ENCODE peak calls at places on chromosomes 4 and X, in ten cellular contexts. D is brain microvascular endothelial cell, J is H1, S is dorsolateral prefrontal cortex, G is GM23338, Q is IMR-90, Z is HL-60, Y is stomach, P is SK-N-SH, X is neural progenitor cell. H is an unnamed sample.

GRCh38 chrX:10542549-10542948 is 77.8 kb downstream of the MID1 start:
- DNase-seq in Z (no peak), P (no peak), S (no peak), Q (no peak), Y (no peak), X (no peak), J (no peak), D (no peak), G (no peak), H (no peak)

GRCh38 chrX:150258463-150259430 is 104.4 kb upstream of the MAMLD1 start:
- DNase-seq in X (no peak), Z (no peak), Q (peak; percentile 42), Y (no peak), S (no peak), J (no peak), P (no peak), G (no peak), D (no peak), H (no peak)

GRCh38 chr4:151678048-151678853 is 82.6 kb downstream of the GATB start:
- DNase-seq in S (no peak), Z (no peak), Y (no peak), D (no peak), J (no peak), Q (no peak), X (no peak), P (peak; percentile 58), G (no peak), H (no peak)

GRCh38 chrX:17062065-17062464 is 115.6 kb downstream of the REPS2 start:
- DNase-seq in D (no peak), J (no peak), Y (no peak), P (no peak), Q (no peak), G (no peak), Z (no peak), X (no peak), S (no peak), H (no peak)

GRCh38 chr4:105748222-105748621 is 39.6 kb downstream of the GSTCD start:
- DNase-seq in J (no peak), X (no peak), Y (no peak), Z (no peak), G (no peak), S (no peak), P (no peak), D (no peak), Q (no peak), H (no peak)

GRCh38 chr4:114600066-114600552 is 1.5 kb downstream of the UGT8 start:
- DNase-seq in Z (no peak), D (no peak), G (no peak), Y (no peak), J (no peak), X (peak; percentile 20), S (no peak), Q (no peak), P (no peak), H (no peak)

GRCh38 chrX:70494441-70494840 is 49.8 kb downstream of the DLG3 start:
- DNase-seq in P (no peak), S (no peak), Y (no peak), Z (no peak), D (peak; percentile 11), G (no peak), Q (peak; percentile 20), J (no peak), X (no peak), H (no peak)

GRCh38 chr4:13476915-13477314 is 7.2 kb downstream of the RAB28 start:
- DNase-seq in G (no peak), J (no peak), S (no peak), X (no peak), P (no peak), Z (no peak), D (peak; percentile 57), Y (no peak), Q (peak; percentile 91), H (no peak)

GRCh38 chr4:173509031-173510001 is 20.7 kb downstream of the HAND2 start:
- DNase-seq in Q (no peak), P (peak; percentile 58), S (no peak), Z (no peak), D (no peak), G (peak; percentile 72), J (peak; percentile 65), Y (no peak), X (peak; percentile 66), H (no peak)

GRCh38 chr4:99062120-99062519 is 26.5 kb downstream of the ADH5 start:
- DNase-seq in Y (no peak), Z (no peak), G (no peak), P (no peak), Q (peak; percentile 27), X (no peak), D (no peak), S (no peak), J (no peak), H (no peak)

GRCh38 chrX:150372280-150372679 is 9.2 kb downstream of the MAMLD1 start:
- DNase-seq in P (no peak), Z (no peak), Y (no peak), G (no peak), J (no peak), Q (no peak), D (no peak), S (no peak), X (no peak), H (no peak)

GRCh38 chr4:168691621-168692376 is 194.9 kb downstream of the PALLD start:
- DNase-seq in D (no peak), J (no peak), S (no peak), Y (no peak), X (no peak), P (no peak), Q (no peak), G (no peak), Z (no peak), H (no peak)

GRCh38 chr4:147479376-147479775 is 1.5 kb upstream of the EDNRA start:
- DNase-seq in P (no peak), X (no peak), G (no peak), J (no peak), S (no peak), Z (no peak), Q (no peak), D (no peak), Y (no peak), H (no peak)

GRCh38 chrX:42755820-42756219 is 22.1 kb downstream of the PPP1R2C start:
- DNase-seq in G (no peak), Y (no peak), P (no peak), Z (no peak), Q (peak; percentile 42), X (no peak), J (no peak), D (peak; percentile 13), S (peak; percentile 39), H (no peak)

DNA sequence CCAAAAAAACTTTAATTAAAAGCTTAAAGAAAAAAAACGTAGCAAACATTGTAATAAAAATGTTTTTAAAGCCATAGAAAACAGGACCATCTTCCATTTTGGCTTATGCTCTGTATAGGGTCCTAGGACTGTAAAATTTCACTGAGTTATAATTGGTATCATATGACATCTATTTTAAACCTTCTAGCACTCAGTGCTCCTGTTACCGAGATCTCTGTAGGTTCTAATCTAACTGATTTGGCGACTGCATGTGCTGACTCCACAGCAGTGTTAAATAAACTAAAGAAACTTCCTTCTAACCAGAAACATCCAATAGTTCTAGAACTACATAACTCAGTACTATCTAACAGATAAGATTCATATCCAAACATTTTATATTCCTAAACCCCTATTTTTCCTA is at the start of gene ASB11:
- DNase-seq in X (no peak), G (no peak), Y (no peak), J (no peak), S (no peak), Q (no peak), Z (no peak), D (no peak), P (no peak), H (no peak)
- H3K27me3 ChIP-seq in X (no peaks in the 10 kb centered on the region), G (no peaks in the 10 kb centered on the region), Y (peaks cover 4% of the 10 kb centered on the region), J (no peaks in the 10 kb centered on the region), S (no peaks in the 10 kb centered on the region), Q (peaks cover 1% of the 10 kb centered on the region), Z (no peaks in the 10 kb centered on the region), D (no peaks in the 10 kb centered on the region), P (peaks cover 4% of the 10 kb centered on the region), H (peaks cover 2% of the 10 kb centered on the region)

GRCh38 chrX:23334536-23334870 is at the start of gene PTCHD1:
- DNase-seq in X (no peak), P (peak; percentile 48), G (no peak), Y (no peak), Z (no peak), S (no peak), D (no peak), J (no peak), Q (no peak), H (no peak)
- H3K27me3 ChIP-seq in X (peaks cover 89% of the 10 kb centered on the region), P (peaks cover 56% of the 10 kb centered on the region), G (peaks cover 49% of the 10 kb centered on the region), Y (peaks cover 50% of the 10 kb centered on the region), Z (peaks cover 33% of the 10 kb centered on the region), S (peaks cover 4% of the 10 kb centered on the region), D (peaks cover 26% of the 10 kb centered on the region), J (peaks cover 4% of the 10 kb centered on the region), Q (peaks cover 43% of the 10 kb centered on the region), H (peaks cover 58% of the 10 kb centered on the region)

GRCh38 chr4:8861576-8862279 is 9.9 kb downstream of the HMX1 start:
- DNase-seq in Z (no peak), Q (no peak), J (no peak), Y (no peak), D (no peak), S (no peak), P (no peak), X (peak; percentile 70), G (peak; percentile 68), H (no peak)

GRCh38 chr4:8862334-8862733 is 9.3 kb downstream of the HMX1 start:
- DNase-seq in P (no peak), D (no peak), Q (no peak), Y (no peak), G (no peak), Z (no peak), S (no peak), X (no peak), J (no peak), H (no peak)

GRCh38 chr4:8859550-8860095 is 12.0 kb downstream of the HMX1 start:
- DNase-seq in P (no peak), J (peak; percentile 59), Z (no peak), X (peak; percentile 18), Y (no peak), Q (no peak), S (no peak), G (peak; percentile 27), D (no peak), H (no peak)

GRCh38 chr4:8860096-8860891 is 11.3 kb downstream of the HMX1 start:
- DNase-seq in D (no peak), X (peak; percentile 68), J (peak; percentile 83), G (peak; percentile 76), P (no peak), Y (no peak), Z (no peak), S (no peak), Q (no peak), H (no peak)

GRCh38 chr4:8860892-8861575 is 10.6 kb downstream of the HMX1 start:
- DNase-seq in Q (no peak), G (peak; percentile 59), S (no peak), D (no peak), Z (no peak), X (peak; percentile 61), P (peak; percentile 80), J (peak; percentile 81), Y (no peak), H (no peak)
- H3K27me3 ChIP-seq in Q (peaks cover 84% of the 10 kb centered on the region), G (peaks cover 99% of the 10 kb centered on the region), S (peaks cover 14% of the 10 kb centered on the region), D (peaks cover 97% of the 10 kb centered on the region), Z (peaks cover 91% of the 10 kb centered on the region), X (peaks cover 100% of the 10 kb centered on the region), P (no peaks in the 10 kb centered on the region), J (peaks cover 98% of the 10 kb centered on the region), Y (peaks cover 95% of the 10 kb centered on the region), H (no peaks in the 10 kb centered on the region)

DNA sequence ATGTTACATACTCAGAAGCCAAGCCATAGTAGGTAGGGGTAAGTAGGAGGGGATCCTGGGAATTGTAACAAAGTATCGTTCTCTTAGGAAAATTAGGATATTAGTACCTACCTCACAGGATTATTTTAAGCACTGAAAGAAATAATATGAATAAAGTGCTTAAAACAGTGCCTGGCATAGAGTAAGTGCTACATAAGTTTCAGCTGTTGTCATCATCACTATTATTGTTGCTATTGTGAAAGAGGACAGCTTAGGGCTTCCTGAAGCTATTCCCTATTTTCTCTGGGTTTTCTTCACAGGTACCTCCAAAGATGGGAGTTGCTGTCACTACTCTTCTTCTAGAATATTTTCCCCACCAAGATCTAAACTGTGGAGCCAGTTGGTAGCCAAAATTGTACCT is 443.7 kb upstream of the FGF16 start:
- DNase-seq in J (no peak), Z (no peak), D (no peak), Q (no peak), P (no peak), S (no peak), Y (no peak), G (no peak), X (no peak), H (no peak)
- H3K27me3 ChIP-seq in J (no peaks in the 10 kb centered on the region), Z (no peaks in the 10 kb centered on the region), D (no peaks in the 10 kb centered on the region), Q (no peaks in the 10 kb centered on the region), P (no peaks in the 10 kb centered on the region), S (no peaks in the 10 kb centered on the region), Y (no peaks in the 10 kb centered on the region), G (no peaks in the 10 kb centered on the region), X (no peaks in the 10 kb centered on the region), H (peaks cover 14% of the 10 kb centered on the region)

H was measured in WERI-Rb-1.